ENCODE peak calls at places on chromosomes 12 and 14, in six cellular contexts. U is activated CD4-positive, alpha-beta T cell treated with anti-CD3 and anti-CD28 coated beads, Interleukin-2, amount 50 U/mL, for 1 hour; K is GM23248; H is GM23338; N is GM19239; R is fibroblast of the conjunctiva. L is an unnamed sample.
A peak's percentile ranks its signal among the peaks of the same experiment; 100 is the strongest.

GRCh38 chr12:124152733-124153132 is 142.2 kb upstream of the RFLNA start:
- DNase-seq in U (no peak), K (peak; percentile 24), H (no peak), N (no peak), R (peak; percentile 17), L (no peak)

GRCh38 chr12:95874452-95874851 is 15.7 kb downstream of the SNRPF start:
- DNase-seq in U (no peak), K (no peak), H (peak; percentile 52), N (no peak), R (no peak), L (no peak)

GRCh38 chr12:63838411-63838810 is 6.1 kb upstream of the SRGAP1 start:
- DNase-seq in U (no peak), K (no peak), H (no peak), N (no peak), R (no peak), L (no peak)

GRCh38 chr12:117527480-117527857 is 166.0 kb upstream of the NOS1 start:
- DNase-seq in U (no peak), K (no peak), H (no peak), N (no peak), R (no peak), L (no peak)

GRCh38 chr14:85934886-85935254 is 404.9 kb downstream of the FLRT2 start:
- DNase-seq in U (no peak), K (no peak), H (no peak), N (no peak), R (no peak), L (no peak)

GRCh38 chr14:44170554-44170953 is 336.5 kb downstream of the FSCB start:
- DNase-seq in U (no peak), K (no peak), H (no peak), N (no peak), R (no peak), L (peak; percentile 68)

GRCh38 chr12:103840399-103840880 is 594 bp downstream of the NT5DC3 start:
- DNase-seq in U (peak; percentile 13), K (peak; percentile 82), H (no peak), N (peak; percentile 8), R (no peak), L (peak; percentile 55)

GRCh38 chr12:18383203-18383602 is 121.9 kb downstream of the PIK3C2G start:
- DNase-seq in U (no peak), K (peak; percentile 85), H (peak; percentile 52), N (no peak), R (peak; percentile 60), L (no peak)

GRCh38 chr14:63343878-63344277 is 25.1 kb upstream of the GPHB5 start:
- DNase-seq in U (no peak), K (no peak), H (no peak), N (no peak), R (peak; percentile 33), L (no peak)

GRCh38 chr14:89178802-89179201 is 238.2 kb downstream of the FOXN3 start:
- DNase-seq in U (no peak), K (peak; percentile 15), H (no peak), N (no peak), R (no peak), L (no peak)

GRCh38 chr12:121223283-121223946 is 13.5 kb downstream of the P2RX4 start:
- DNase-seq in U (no peak), K (no peak), H (no peak), N (no peak), R (no peak), L (peak; percentile 76)

GRCh38 chr12:54033106-54033979 is 493 bp downstream of the HOXC5 start:
- DNase-seq in U (no peak), K (peak; percentile 87), H (peak; percentile 47), N (no peak), R (no peak), L (peak; percentile 62)

GRCh38 chr14:100827751-100828447 is 2.0 kb downstream of the MEG3 start:
- DNase-seq in U (no peak), K (peak; percentile 80), H (no peak), N (no peak), R (peak; percentile 77), L (no peak)